ENCODE peak calls at places on chromosome 2, in eight cellular contexts. C, P, J, D, H, X, I and G are unnamed samples.

GRCh38 chr2:110858993-110859770 is 126.8 kb downstream of the ACOXL start:
- DNase-seq in X (no peak), C (no peak), J (no peak), I (no peak), D (no peak), P (no peak), H (no peak), G (no peak)

GRCh38 chr2:106843001-106843909 is 42.7 kb downstream of the ST6GAL2 start:
- DNase-seq in P (no peak), X (no peak), I (no peak), H (no peak), C (no peak), J (no peak), D (no peak), G (no peak)

GRCh38 chr2:60094450-60094929 is 459.0 kb downstream of the BCL11A start:
- DNase-seq in J (no peak), I (no peak), P (no peak), X (no peak), H (no peak), C (no peak), D (no peak), G (no peak)

GRCh38 chr2:144328933-144329332 is 191.0 kb downstream of the ZEB2 start:
- DNase-seq in D (no peak), I (no peak), H (no peak), C (no peak), X (no peak), J (peak; percentile 25), P (no peak), G (no peak)

GRCh38 chr2:73894877-73895276 is 2.1 kb downstream of the ACTG2 start:
- DNase-seq in D (no peak), I (no peak), C (no peak), X (no peak), P (no peak), H (no peak), J (no peak), G (no peak)

GRCh38 chr2:173589604-173590277 is 235.1 kb downstream of the CDCA7 start:
- DNase-seq in H (no peak), I (peak; percentile 31), P (no peak), C (no peak), D (no peak), X (peak; percentile 44), J (no peak), G (peak; percentile 13)

GRCh38 chr2:54669677-54670484 is 53.6 kb upstream of the EML6 start:
- DNase-seq in I (no peak), J (no peak), H (peak; percentile 81), C (no peak), P (no peak), D (no peak), X (peak; percentile 25), G (peak; percentile 93)

GRCh38 chr2:112161431-112162145 is 23.4 kb downstream of the FBLN7 start:
- DNase-seq in P (peak; percentile 11), H (no peak), I (no peak), C (no peak), D (peak; percentile 45), J (no peak), X (no peak), G (no peak)

GRCh38 chr2:193690572-193690971 is 1495.8 kb upstream of the TMEFF2 start:
- DNase-seq in I (peak; percentile 1), P (no peak), D (no peak), C (no peak), H (no peak), X (no peak), J (no peak), G (no peak)

GRCh38 chr2:105394951-105395611 is 3.8 kb downstream of the FHL2 start:
- DNase-seq in P (no peak), H (peak; percentile 71), I (no peak), J (no peak), X (no peak), D (no peak), C (no peak), G (peak; percentile 62)

GRCh38 chr2:31429759-31430438 is 15.4 kb upstream of the XDH start:
- DNase-seq in P (no peak), D (no peak), C (no peak), I (peak; percentile 48), X (peak; percentile 73), H (peak; percentile 32), J (peak; percentile 38), G (no peak)

GRCh38 chr2:235350234-235350633 is 143.6 kb upstream of the AGAP1 start:
- DNase-seq in I (no peak), X (no peak), J (no peak), C (no peak), P (no peak), D (no peak), H (no peak), G (no peak)

GRCh38 chr2:85872536-85873161 is 16.1 kb downstream of the ST3GAL5 start:
- DNase-seq in J (no peak), P (no peak), H (no peak), D (no peak), X (no peak), C (no peak), I (no peak), G (no peak)

GRCh38 chr2:40499437-40499836 is 47.5 kb upstream of the SLC8A1 start:
- DNase-seq in C (no peak), J (no peak), X (no peak), D (no peak), I (no peak), P (no peak), H (no peak), G (no peak)

GRCh38 chr2:121356058-121356640 is 71.1 kb upstream of the TFCP2L1 start:
- DNase-seq in J (no peak), H (peak; percentile 80), P (no peak), I (peak; percentile 48), X (peak; percentile 56), D (no peak), C (no peak), G (peak; percentile 82)

GRCh38 chr2:231673348-231673770 is 35.0 kb upstream of the PTMA start:
- DNase-seq in X (peak; percentile 94), H (no peak), I (peak; percentile 84), D (peak; percentile 93), P (peak; percentile 89), J (no peak), C (no peak), G (peak; percentile 43)

GRCh38 chr2:61181382-61182058 is 19.5 kb downstream of the C2orf74 start:
- DNase-seq in J (no peak), I (no peak), X (no peak), H (peak; percentile 37), P (no peak), C (no peak), D (no peak), G (no peak)

GRCh38 chr2:190974629-190975361 is 39.2 kb downstream of the STAT1 start:
- DNase-seq in C (no peak), J (no peak), P (no peak), D (no peak), I (no peak), X (no peak), H (no peak), G (no peak)

GRCh38 chr2:148643998-148644884 is at the start of gene EPC2:
- DNase-seq in X (peak; percentile 88), H (peak; percentile 78), I (peak; percentile 67), D (peak; percentile 95), C (peak; percentile 96), J (peak; percentile 83), P (peak; percentile 92), G (peak; percentile 90)
- TF ChIP-seq CTCF in X (no peak), H (no peak), I (no peak), D (no peak), C (no peak), J (no peak), P (no peak), G (no peak)

DNA sequence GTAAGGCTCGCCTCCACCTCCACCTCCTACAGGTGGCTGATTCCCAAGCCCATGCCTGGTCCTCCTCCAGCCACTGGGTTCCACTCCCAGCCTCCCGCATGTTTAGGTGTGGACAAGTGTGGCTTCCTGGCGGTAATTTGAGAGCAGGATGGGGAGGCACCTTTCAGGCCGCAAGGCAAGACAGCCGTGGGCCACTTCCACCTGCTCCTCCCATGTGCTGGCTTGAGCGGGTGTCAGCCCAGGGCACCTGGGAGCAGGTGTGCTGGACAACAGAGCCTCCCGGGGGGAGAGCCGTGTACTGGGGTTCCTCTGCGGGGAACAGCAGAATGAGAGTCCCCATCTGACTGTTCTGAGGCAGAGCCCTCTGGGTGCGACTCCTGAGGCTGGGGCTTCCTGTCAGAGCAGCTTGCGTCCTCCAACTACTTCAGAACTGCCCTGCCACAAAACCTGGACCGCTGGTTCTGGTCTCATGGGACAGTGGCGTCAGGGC is 83.9 kb downstream of the TPO start:
- DNase-seq in J (no peak), X (no peak), D (peak; percentile 55), H (no peak), I (no peak), C (no peak), P (no peak), G (no peak)
- H3K4me3 ChIP-seq in J (no peak overlapping the region), X (no peak overlapping the region), D (no peak overlapping the region), H (no peak overlapping the region), I (no peak overlapping the region), C (no peak overlapping the region), P (no peak overlapping the region), G (no peak overlapping the region)

GRCh38 chr2:168217920-168218319 is 29.5 kb downstream of the STK39 start:
- DNase-seq in X (no peak), H (no peak), P (no peak), C (no peak), J (no peak), I (no peak), D (no peak), G (no peak)

GRCh38 chr2:168212866-168213265 is 34.5 kb downstream of the STK39 start:
- DNase-seq in C (no peak), P (no peak), J (no peak), D (no peak), X (no peak), H (peak; percentile 60), I (no peak), G (no peak)

GRCh38 chr2:168212167-168212566 is 35.2 kb downstream of the STK39 start:
- DNase-seq in H (no peak), I (no peak), X (no peak), D (no peak), C (no peak), P (no peak), J (no peak), G (no peak)

GRCh38 chr2:168215813-168216212 is 31.6 kb downstream of the STK39 start:
- DNase-seq in P (no peak), X (no peak), I (no peak), D (no peak), J (no peak), H (no peak), C (no peak), G (peak; percentile 36)

DNA sequence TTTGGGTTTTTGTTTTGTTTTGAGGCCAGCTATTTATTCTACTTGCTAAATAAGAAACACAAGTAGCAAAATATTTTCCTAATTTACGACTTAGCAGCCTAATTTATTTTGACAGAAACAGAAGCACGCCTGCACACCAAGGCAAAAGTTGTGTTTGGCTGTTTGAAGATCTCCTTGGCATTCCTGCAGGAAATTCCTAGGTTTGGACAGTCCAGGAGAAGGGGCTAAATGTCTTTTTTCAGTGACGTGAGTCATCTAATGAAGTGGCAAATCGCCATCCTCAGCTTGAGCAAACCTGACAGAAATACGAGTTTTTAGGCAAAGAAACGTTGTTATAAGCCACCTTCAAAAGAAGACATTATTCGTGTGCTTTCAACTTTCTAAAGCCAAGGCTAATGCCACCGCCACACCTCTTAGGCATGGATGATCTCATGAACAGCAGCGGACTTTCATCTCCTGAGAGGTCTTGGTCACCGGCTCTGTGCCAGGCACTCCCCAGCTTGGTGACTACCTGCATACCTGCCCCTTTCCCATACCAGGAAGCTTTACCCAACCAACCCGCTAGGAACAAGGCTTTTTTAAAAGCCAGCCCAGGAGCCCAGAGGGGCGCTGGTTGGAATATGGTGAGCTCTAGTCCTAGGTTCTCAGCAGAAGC is 30.9 kb downstream of the STK39 start:
- DNase-seq in C (no peak), I (peak; percentile 97), D (no peak), H (peak; percentile 40), J (no peak), P (no peak), X (no peak), G (peak; percentile 41)
- TF ChIP-seq CTCF in C (no peak), I (no peak), D (no peak), H (no peak), J (no peak), P (no peak), X (no peak), G (no peak)

GRCh38 chr2:101826716-101827115 is 129.2 kb downstream of the MAP4K4 start:
- DNase-seq in C (no peak), D (no peak), P (no peak), J (no peak), H (no peak), I (no peak), X (no peak), G (no peak)
- H3K4me3 ChIP-seq in C (no peak overlapping the region), D (no peak overlapping the region), P (no peak overlapping the region), J (no peak overlapping the region), H (no peak overlapping the region), I (no peak overlapping the region), X (peak overlapping the region; percentile 3), G (no peak overlapping the region)